ENCODE peak calls at places on chromosomes 1 and 21, in eight cellular contexts. E is hepatocyte; D is aorta; T is neuronal stem cell; P is suprapubic skin; W is astrocyte; Z is CD4-positive, alpha-beta memory T cell; R is IMR-90. A is an unnamed sample.

GRCh38 chr1:27970401-27970800 is 10.6 kb downstream of the XKR8 start:
- DNase-seq in E (no peak), D (no peak), T (no peak), P (no peak), W (peak; percentile 91), Z (no peak), R (peak; percentile 91), A (peak; percentile 82)

GRCh38 chr1:11654571-11655262 is at the start of gene FBXO44:
- DNase-seq in E (peak; percentile 86), D (peak; percentile 79), T (peak; percentile 54), P (no peak), W (no peak), Z (peak; percentile 67), R (no peak), A (peak; percentile 29)

GRCh38 chr21:8989261-8989882 is 1532.0 kb upstream of the TPTE start:
- DNase-seq in E (no peak), D (no peak), T (no peak), P (no peak), W (peak; percentile 49), Z (no peak), R (no peak), A (no peak)

GRCh38 chr1:11473635-11474034 is 5.3 kb upstream of the DISP3 start:
- DNase-seq in E (peak; percentile 26), D (no peak), T (peak; percentile 74), P (no peak), W (no peak), Z (peak; percentile 10), R (peak; percentile 5), A (no peak)

GRCh38 chr1:225845633-225846259 is 35.8 kb downstream of the EPHX1 start:
- DNase-seq in E (peak; percentile 83), D (peak; percentile 92), T (peak; percentile 65), P (peak; percentile 89), W (peak; percentile 49), Z (peak; percentile 33), R (peak; percentile 75), A (peak; percentile 84)

GRCh38 chr1:26923711-26924110 is 2.2 kb downstream of the NUDC start:
- DNase-seq in E (no peak), D (no peak), T (no peak), P (no peak), W (no peak), Z (no peak), R (peak; percentile 52), A (peak; percentile 26)

GRCh38 chr1:9233241-9233941 is 1.2 kb upstream of the H6PD start:
- DNase-seq in E (peak; percentile 63), D (peak; percentile 95), T (no peak), P (peak; percentile 95), W (peak; percentile 44), Z (no peak), R (peak; percentile 66), A (peak; percentile 83)

GRCh38 chr1:161910516-161911077 is 113.1 kb downstream of the OLFML2B start:
- DNase-seq in E (no peak), D (no peak), T (no peak), P (no peak), W (peak; percentile 65), Z (no peak), R (peak; percentile 31), A (no peak)

GRCh38 chr1:58983159-58983558 is 199.3 kb upstream of the JUN start:
- DNase-seq in E (no peak), D (no peak), T (no peak), P (no peak), W (no peak), Z (no peak), R (peak; percentile 4), A (no peak)

GRCh38 chr1:222464841-222465210 is 83.1 kb downstream of the HHIPL2 start:
- DNase-seq in E (peak; percentile 71), D (peak; percentile 86), T (peak; percentile 24), P (no peak), W (peak; percentile 37), Z (peak; percentile 66), R (peak; percentile 73), A (peak; percentile 58)

GRCh38 chr1:226763741-226764264 is 24.7 kb upstream of the ITPKB start:
- DNase-seq in E (peak; percentile 75), D (no peak), T (no peak), P (no peak), W (peak; percentile 86), Z (no peak), R (peak; percentile 96), A (peak; percentile 94)

DNA sequence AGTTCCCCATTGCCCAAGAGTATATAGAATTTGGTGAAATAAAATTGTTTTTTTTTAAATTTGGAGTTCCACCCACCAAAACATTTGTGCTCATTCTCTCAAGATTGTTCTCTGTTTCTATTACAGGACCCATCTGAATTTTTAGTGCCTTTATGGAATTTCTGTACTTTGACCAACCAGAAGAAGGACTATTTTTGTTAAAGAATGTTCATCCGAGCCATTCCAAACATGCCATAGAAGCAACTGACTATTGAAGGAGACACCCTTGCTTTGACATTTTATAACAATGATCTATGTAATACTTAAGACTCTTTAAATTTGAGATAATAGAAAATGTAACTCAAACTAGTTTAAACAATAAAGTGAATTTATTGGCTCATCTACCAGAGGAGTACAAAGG is 655.7 kb upstream of the ADAMTS5 start:
- DNase-seq in E (no peak), D (no peak), T (no peak), P (no peak), W (no peak), Z (no peak), R (no peak), A (no peak)
- H3K9me3 ChIP-seq in E (no peaks in the 10 kb centered on the region), D (no peaks in the 10 kb centered on the region), T (peaks cover 1% of the 10 kb centered on the region), P (no peaks in the 10 kb centered on the region), W (no peaks in the 10 kb centered on the region), Z (no peaks in the 10 kb centered on the region), R (no peaks in the 10 kb centered on the region), A (peaks cover 3% of the 10 kb centered on the region)

GRCh38 chr1:94079991-94080388 is 41.0 kb downstream of the ABCA4 start:
- DNase-seq in E (no peak), D (no peak), T (no peak), P (no peak), W (no peak), Z (no peak), R (no peak), A (no peak)
- H3K27me3 ChIP-seq in E (no peaks in the 10 kb centered on the region), D (no peaks in the 10 kb centered on the region), T (no peaks in the 10 kb centered on the region), P (no peaks in the 10 kb centered on the region), W (no peaks in the 10 kb centered on the region), Z (no peaks in the 10 kb centered on the region), R (no peaks in the 10 kb centered on the region), A (no peaks in the 10 kb centered on the region)

DNA sequence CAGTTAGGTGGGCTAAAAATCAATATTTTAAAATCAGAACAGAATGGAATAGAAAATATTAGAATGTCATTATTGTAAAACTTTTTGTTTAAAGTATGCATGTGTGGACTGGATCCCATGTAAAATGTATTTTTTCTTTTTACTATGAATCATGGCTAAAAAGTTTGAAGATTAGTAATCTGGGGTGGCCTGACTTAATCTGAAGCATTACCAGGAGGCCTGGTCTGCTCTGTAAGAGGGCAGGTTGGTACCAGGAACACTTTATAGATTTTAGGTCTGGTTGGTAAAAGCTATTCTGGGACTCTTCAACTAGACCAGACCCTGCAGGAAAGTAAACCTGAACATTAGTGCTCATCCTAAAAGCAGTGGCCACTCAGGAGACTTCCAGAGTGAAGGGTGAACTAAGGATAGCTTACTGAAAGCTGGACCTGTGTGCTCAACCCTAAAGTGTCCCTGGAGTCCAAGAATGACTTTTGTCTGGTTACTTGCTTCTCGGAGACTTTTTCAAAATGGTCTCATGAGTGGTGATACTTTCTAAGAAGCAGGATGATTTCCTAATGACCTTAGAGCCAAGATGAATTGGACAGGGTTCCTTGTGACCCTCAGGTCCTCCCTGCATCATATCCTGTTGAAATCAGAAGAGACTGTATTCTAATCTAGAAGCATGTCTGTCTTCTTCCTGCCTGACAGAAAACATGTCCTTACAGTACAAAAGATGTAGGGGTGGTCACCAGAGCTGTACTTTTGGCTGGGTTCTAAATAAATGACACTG is 16.6 kb downstream of the RGL1 start:
- DNase-seq in E (no peak), D (no peak), T (no peak), P (no peak), W (no peak), Z (no peak), R (no peak), A (no peak)
- H3K4me3 ChIP-seq in E (no peak overlapping the region), D (no peak overlapping the region), T (no peak overlapping the region), P (no peak overlapping the region), W (no peak overlapping the region), Z (no peak overlapping the region), R (no peak overlapping the region), A (no peak overlapping the region)

DNA sequence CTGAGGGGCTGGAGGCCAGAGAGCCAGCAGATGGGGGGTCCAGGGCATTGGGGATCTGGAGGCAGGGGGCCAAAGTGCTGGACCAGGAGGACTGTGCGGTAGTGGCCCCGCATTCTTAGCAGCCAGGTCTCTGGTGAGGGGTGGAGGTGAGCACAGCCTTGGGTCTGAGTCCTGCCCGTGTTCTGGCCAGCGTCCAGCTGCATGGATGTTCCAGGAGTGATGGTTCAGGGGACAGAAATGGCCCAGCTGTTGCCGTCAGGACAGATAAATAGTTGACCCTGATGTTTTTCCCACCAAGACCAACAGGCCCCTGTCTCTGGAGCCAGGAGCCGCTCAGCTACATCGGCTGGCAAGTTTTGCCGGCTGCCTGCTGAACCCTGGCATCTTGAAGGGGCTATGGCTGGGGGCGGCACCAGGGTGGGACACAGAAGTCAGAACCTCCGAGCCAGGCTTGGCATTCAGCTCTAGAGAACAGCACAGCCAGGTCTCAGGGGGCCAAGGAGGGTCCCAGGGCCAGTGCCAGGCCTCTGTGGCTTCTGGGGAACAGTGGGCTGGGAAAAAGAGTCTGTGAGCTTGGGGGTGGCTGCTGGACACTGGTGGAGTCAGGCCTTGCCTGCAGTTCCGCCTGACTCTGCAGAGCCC is 19.4 kb upstream of the TTC34 start:
- DNase-seq in E (no peak), D (no peak), T (no peak), P (no peak), W (no peak), Z (no peak), R (no peak), A (no peak)
- H3K9me3 ChIP-seq in E (no peaks in the 10 kb centered on the region), D (no peaks in the 10 kb centered on the region), T (peaks cover 15% of the 10 kb centered on the region), P (no peaks in the 10 kb centered on the region), W (peaks cover 13% of the 10 kb centered on the region), Z (no peaks in the 10 kb centered on the region), R (peaks cover 62% of the 10 kb centered on the region), A (no peaks in the 10 kb centered on the region)

GRCh38 chr1:165383067-165383466 is 26.6 kb upstream of the LMX1A start:
- DNase-seq in E (no peak), D (peak; percentile 91), T (no peak), P (no peak), W (peak; percentile 77), Z (no peak), R (peak; percentile 28), A (peak; percentile 99)
- H3K27me3 ChIP-seq in E (no peaks in the 10 kb centered on the region), D (no peaks in the 10 kb centered on the region), T (peaks cover 7% of the 10 kb centered on the region), P (no peaks in the 10 kb centered on the region), W (peaks cover 37% of the 10 kb centered on the region), Z (peaks cover 4% of the 10 kb centered on the region), R (peaks cover 1% of the 10 kb centered on the region), A (no peaks in the 10 kb centered on the region)

GRCh38 chr1:156920233-156921052 is at the start of gene LRRC71:
- DNase-seq in E (peak; percentile 94), D (peak; percentile 92), T (peak; percentile 87), P (no peak), W (peak; percentile 33), Z (peak; percentile 43), R (peak; percentile 64), A (peak; percentile 65)

GRCh38 chr1:156922986-156923564 is 2.6 kb downstream of the LRRC71 start:
- DNase-seq in E (no peak), D (no peak), T (no peak), P (no peak), W (no peak), Z (no peak), R (no peak), A (no peak)

GRCh38 chr1:156924478-156925153 is 4.2 kb downstream of the LRRC71 start:
- DNase-seq in E (no peak), D (no peak), T (no peak), P (no peak), W (no peak), Z (no peak), R (no peak), A (no peak)

GRCh38 chr1:156923565-156924477 is 3.4 kb downstream of the LRRC71 start:
- DNase-seq in E (no peak), D (no peak), T (no peak), P (no peak), W (no peak), Z (no peak), R (no peak), A (no peak)

GRCh38 chr1:156921053-156921529 is 659 bp downstream of the LRRC71 start:
- DNase-seq in E (no peak), D (no peak), T (no peak), P (no peak), W (no peak), Z (no peak), R (no peak), A (no peak)
- H3K4me3 ChIP-seq in E (no peak overlapping the region), D (no peak overlapping the region), T (no peak overlapping the region), P (no peak overlapping the region), W (peak overlapping the region; percentile 41), Z (no peak overlapping the region), R (no peak overlapping the region), A (no peak overlapping the region)